ENCODE peak calls at places on chromosomes 13 and 19, in eight cellular contexts. J is AG10803, Q is cardiac muscle cell, L is A549, G is PC-9, N is AG04449, F is AG09309, R is brain microvascular endothelial cell. E is an unnamed sample.
A peak's percentile ranks its signal among the peaks of the same experiment; 100 is the strongest.

GRCh38 chr13:18952225-18953016 is 229.2 kb downstream of the TUBA3C start:
- DNase-seq in J (no peak), Q (no peak), L (no peak), G (no peak), N (no peak), F (no peak), R (no peak), E (no peak)

GRCh38 chr19:10773969-10774368 is 56.1 kb downstream of the DNM2 start:
- DNase-seq in J (no peak), Q (no peak), L (no peak), G (peak; percentile 55), N (no peak), F (no peak), R (no peak), E (no peak)

GRCh38 chr19:4930664-4931063 is 21.4 kb downstream of the UHRF1 start:
- DNase-seq in J (no peak), Q (no peak), L (no peak), G (no peak), N (no peak), F (no peak), R (no peak), E (no peak)

GRCh38 chr19:39843919-39844793 is 2.0 kb downstream of the FBL start:
- DNase-seq in J (peak; percentile 60), Q (peak; percentile 53), L (peak; percentile 79), G (no peak), N (no peak), F (no peak), R (peak; percentile 40), E (no peak)

GRCh38 chr19:5907216-5907615 is 2.5 kb downstream of the VMAC start:
- DNase-seq in J (no peak), Q (no peak), L (no peak), G (no peak), N (no peak), F (no peak), R (no peak), E (no peak)

GRCh38 chr19:9324584-9324962 is 594 bp downstream of the ZNF559 start:
- DNase-seq in J (no peak), Q (no peak), L (no peak), G (no peak), N (no peak), F (no peak), R (no peak), E (no peak)

GRCh38 chr13:27622102-27622820 is 569 bp downstream of the POLR1D start:
- DNase-seq in J (peak; percentile 12), Q (peak; percentile 50), L (peak; percentile 20), G (no peak), N (no peak), F (no peak), R (no peak), E (no peak)

GRCh38 chr13:49627831-49628652 is at the start of gene ARL11:
- DNase-seq in J (no peak), Q (no peak), L (no peak), G (peak; percentile 83), N (no peak), F (no peak), R (no peak), E (no peak)

GRCh38 chr19:34732548-34733255 is 1.3 kb upstream of the ZNF181 start:
- DNase-seq in J (no peak), Q (no peak), L (no peak), G (no peak), N (no peak), F (no peak), R (no peak), E (no peak)

GRCh38 chr13:114256547-114256946 is 21.9 kb downstream of the CDC16 start:
- DNase-seq in J (no peak), Q (no peak), L (no peak), G (no peak), N (no peak), F (no peak), R (no peak), E (no peak)

GRCh38 chr13:48490241-48490640 is 42.6 kb downstream of the RCBTB2 start:
- DNase-seq in J (no peak), Q (no peak), L (no peak), G (no peak), N (no peak), F (no peak), R (no peak), E (no peak)

GRCh38 chr19:46756544-46756888 is 10.3 kb upstream of the STRN4 start:
- DNase-seq in J (no peak), Q (no peak), L (no peak), G (no peak), N (no peak), F (no peak), R (no peak), E (no peak)

GRCh38 chr19:45187421-45188100 is 9.0 kb downstream of the BLOC1S3 start:
- DNase-seq in J (no peak), Q (peak; percentile 71), L (no peak), G (peak; percentile 21), N (no peak), F (no peak), R (no peak), E (no peak)

GRCh38 chr19:44662686-44663085 is 8.6 kb upstream of the CEACAM19 start:
- DNase-seq in J (peak; percentile 82), Q (no peak), L (no peak), G (no peak), N (no peak), F (no peak), R (no peak), E (no peak)

GRCh38 chr13:20090349-20090748 is 70.5 kb downstream of the GJA3 start:
- DNase-seq in J (no peak), Q (no peak), L (peak; percentile 7), G (no peak), N (no peak), F (no peak), R (no peak), E (no peak)
- TF ChIP-seq CTCF in J (peak; percentile 28), Q (peak; percentile 9), L (no peak), G (peak; percentile 49), N (no peak), F (peak; percentile 2), R (no peak), E (peak; percentile 24)

GRCh38 chr13:32267836-32268439 is 47.2 kb downstream of the ZAR1L start:
- DNase-seq in J (no peak), Q (no peak), L (no peak), G (peak; percentile 33), N (no peak), F (no peak), R (no peak), E (no peak)
- TF ChIP-seq CTCF in J (peak; percentile 43), Q (peak; percentile 48), L (no peak), G (peak; percentile 85), N (no peak), F (peak; percentile 57), R (peak; percentile 80), E (peak; percentile 65)

DNA sequence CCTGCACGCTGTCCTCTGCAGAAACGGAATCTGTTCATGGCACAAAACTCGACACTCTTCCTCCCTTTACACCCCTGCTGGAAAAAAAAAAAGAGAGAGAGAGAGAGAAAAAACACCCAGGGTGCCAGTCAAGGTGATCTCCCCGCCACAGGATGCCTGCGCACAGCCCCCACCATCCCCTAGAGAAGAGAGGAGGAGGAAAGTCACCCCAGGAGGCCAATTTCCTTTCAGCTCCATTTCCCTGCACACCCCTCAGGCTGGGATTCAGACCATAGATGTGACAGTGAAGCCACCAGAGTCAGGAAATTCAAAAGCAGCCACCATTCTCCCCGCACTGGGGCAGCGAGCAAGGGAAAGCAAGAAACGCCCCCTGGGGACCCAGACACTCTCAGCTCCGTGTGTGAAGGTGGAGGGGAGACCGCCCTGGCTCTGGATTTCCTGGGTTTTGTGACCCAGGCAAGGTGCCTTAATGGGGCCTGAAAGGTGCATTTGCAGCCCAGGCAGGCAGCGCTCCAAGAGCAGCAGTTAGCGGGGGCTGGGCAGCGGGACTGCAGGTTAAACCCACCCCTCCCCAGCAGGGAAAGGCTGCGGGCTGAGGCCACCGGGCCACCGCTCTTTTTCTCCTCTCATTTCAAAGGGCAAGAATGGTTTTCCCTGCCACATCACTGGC is 84.0 kb upstream of the TM9SF2 start:
- DNase-seq in J (no peak), Q (no peak), L (no peak), G (no peak), N (no peak), F (no peak), R (no peak), E (no peak)
- TF ChIP-seq CTCF in J (no peak), Q (no peak), L (no peak), G (no peak), N (no peak), F (no peak), R (no peak), E (no peak)

GRCh38 chr13:75993246-75993645 is 357.1 kb downstream of the LMO7 start:
- DNase-seq in J (no peak), Q (no peak), L (no peak), G (no peak), N (no peak), F (no peak), R (no peak), E (no peak)
- TF ChIP-seq CTCF in J (no peak), Q (no peak), L (no peak), G (no peak), N (no peak), F (no peak), R (no peak), E (no peak)

GRCh38 chr19:29393915-29394460 is 131.8 kb upstream of the VSTM2B start:
- DNase-seq in J (no peak), Q (no peak), L (no peak), G (no peak), N (no peak), F (no peak), R (no peak), E (no peak)
- TF ChIP-seq CTCF in J (no peak), Q (no peak), L (no peak), G (no peak), N (no peak), F (no peak), R (no peak), E (peak; percentile 2)

DNA sequence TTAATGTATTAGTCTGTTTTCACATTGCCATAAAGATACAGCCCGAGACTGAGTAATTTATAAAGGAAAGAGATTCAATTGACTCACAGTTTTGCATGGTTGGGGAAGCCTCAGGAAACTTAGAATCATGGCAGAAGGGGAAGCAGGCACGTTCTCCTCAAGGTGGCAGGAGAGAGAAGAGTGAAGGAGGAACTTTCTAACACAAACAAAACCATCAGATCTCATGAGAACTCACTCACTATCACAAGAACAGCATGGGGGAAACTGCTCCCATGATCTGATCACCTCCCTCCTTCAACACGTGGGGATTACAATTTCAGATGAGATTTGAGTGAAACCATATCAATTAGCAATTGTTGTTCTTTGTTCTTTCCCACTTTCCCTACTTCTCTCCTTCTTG is 689.0 kb upstream of the SLITRK1 start:
- DNase-seq in J (no peak), Q (no peak), L (no peak), G (no peak), N (no peak), F (no peak), R (no peak), E (no peak)
- TF ChIP-seq CTCF in J (no peak), Q (no peak), L (no peak), G (no peak), N (no peak), F (no peak), R (peak; percentile 18), E (no peak)